ENCODE peak calls at places on chromosomes 16 and 17, in five cellular contexts. E is Calu3, W is GM12865, D is ovary, Z is islet precursor cell. P is an unnamed sample.

GRCh38 chr16:50473375-50473945 is 74.7 kb upstream of the NKD1 start:
- DNase-seq in E (no peak), W (peak), D (no peak), Z (no peak), P (no peak)

GRCh38 chr17:35890774-35891155 is 10.6 kb upstream of the CCL5 start:
- DNase-seq in E (no peak), W (peak), D (no peak), Z (no peak), P (no peak)

GRCh38 chr17:41772586-41773189 is 13.8 kb downstream of the JUP start:
- DNase-seq in E (no peak), W (no peak), D (no peak), Z (no peak), P (no peak)

GRCh38 chr17:32504166-32504990 is 17.6 kb downstream of the CDK5R1 start:
- DNase-seq in E (peak), W (no peak), D (no peak), Z (no peak), P (no peak)

GRCh38 chr16:52861614-52862022 is 191.1 kb downstream of the CHD9NB start:
- DNase-seq in E (peak), W (no peak), D (no peak), Z (no peak), P (no peak)

GRCh38 chr16:81570189-81570846 is 125.7 kb downstream of the CMIP start:
- DNase-seq in E (no peak), W (no peak), D (no peak), Z (no peak), P (no peak)

GRCh38 chr17:4738136-4739121 is 1.2 kb upstream of the ZMYND15 start:
- DNase-seq in E (peak), W (no peak), D (no peak), Z (peak), P (peak)

GRCh38 chr16:75308011-75308410 is 56.6 kb upstream of the BCAR1 start:
- DNase-seq in E (no peak), W (no peak), D (no peak), Z (no peak), P (no peak)

GRCh38 chr17:50206604-50207293 is 5.3 kb upstream of the COL1A1 start:
- DNase-seq in E (peak), W (no peak), D (peak), Z (peak), P (peak)

GRCh38 chr17:32596666-32597065 is 109.9 kb downstream of the CDK5R1 start:
- DNase-seq in E (no peak), W (peak), D (no peak), Z (no peak), P (no peak)

GRCh38 chr17:70313450-70313849 is 144.1 kb downstream of the KCNJ2 start:
- DNase-seq in E (no peak), W (no peak), D (no peak), Z (no peak), P (no peak)

P was measured in Karpas-422.